ENCODE peak calls at places on chromosomes 1 and 21, in eight cellular contexts. One of them, this sample, is unnamed.
A peak's percentile ranks its signal among the peaks of the same experiment; 100 is the strongest.

GRCh38 chr1:87686137-87686490 is 357.4 kb downstream of the LMO4 start:
- DNase-seq in RCC 7860: no peak
- DNase-seq in SK-N-SH: no peak
- DNase-seq in HAP-1: no peak
- DNase-seq in ACHN: no peak
- DNase-seq in WTC11: no peak
- DNase-seq in left ventricle myocardium inferior: no peak
- DNase-seq in KG1: no peak
- DNase-seq in this sample: no peak

GRCh38 chr1:236451796-236452373 is 57.8 kb downstream of the EDARADD start:
- DNase-seq in RCC 7860: no peak
- DNase-seq in SK-N-SH: peak; percentile 40
- DNase-seq in HAP-1: peak; percentile 57
- DNase-seq in ACHN: peak; percentile 43
- DNase-seq in WTC11: peak; percentile 66
- DNase-seq in left ventricle myocardium inferior: no peak
- DNase-seq in KG1: no peak
- DNase-seq in this sample: peak; percentile 51

GRCh38 chr1:84675106-84675505 is 15.2 kb downstream of the SSX2IP start:
- DNase-seq in RCC 7860: no peak
- DNase-seq in SK-N-SH: no peak
- DNase-seq in HAP-1: no peak
- DNase-seq in ACHN: no peak
- DNase-seq in WTC11: no peak
- DNase-seq in left ventricle myocardium inferior: no peak
- DNase-seq in KG1: no peak
- DNase-seq in this sample: no peak

GRCh38 chr1:6423321-6423999 is 1.1 kb upstream of the ESPN start:
- DNase-seq in RCC 7860: peak; percentile 54
- DNase-seq in SK-N-SH: peak; percentile 81
- DNase-seq in HAP-1: peak; percentile 77
- DNase-seq in ACHN: peak; percentile 60
- DNase-seq in WTC11: peak; percentile 91
- DNase-seq in left ventricle myocardium inferior: no peak
- DNase-seq in KG1: no peak
- DNase-seq in this sample: no peak

GRCh38 chr1:236120725-236121153 is 21.6 kb upstream of the GPR137B start:
- DNase-seq in RCC 7860: no peak
- DNase-seq in SK-N-SH: no peak
- DNase-seq in HAP-1: no peak
- DNase-seq in ACHN: no peak
- DNase-seq in WTC11: no peak
- DNase-seq in left ventricle myocardium inferior: no peak
- DNase-seq in KG1: no peak
- DNase-seq in this sample: no peak

GRCh38 chr1:84143796-84144565 is at the start of gene PRKACB:
- DNase-seq in RCC 7860: no peak
- DNase-seq in SK-N-SH: no peak
- DNase-seq in HAP-1: no peak
- DNase-seq in ACHN: peak; percentile 60
- DNase-seq in WTC11: no peak
- DNase-seq in left ventricle myocardium inferior: no peak
- DNase-seq in KG1: peak; percentile 61
- DNase-seq in this sample: no peak

GRCh38 chr1:207463021-207463420 is 8.9 kb downstream of the CR2 start:
- DNase-seq in RCC 7860: no peak
- DNase-seq in SK-N-SH: no peak
- DNase-seq in HAP-1: no peak
- DNase-seq in ACHN: no peak
- DNase-seq in WTC11: no peak
- DNase-seq in left ventricle myocardium inferior: no peak
- DNase-seq in KG1: no peak
- DNase-seq in this sample: no peak

GRCh38 chr1:37486680-37487618 is 12.6 kb downstream of the ZC3H12A start:
- DNase-seq in RCC 7860: peak; percentile 60
- DNase-seq in SK-N-SH: peak; percentile 83
- DNase-seq in HAP-1: peak; percentile 86
- DNase-seq in ACHN: peak; percentile 56
- DNase-seq in WTC11: peak; percentile 84
- DNase-seq in left ventricle myocardium inferior: peak; percentile 79
- DNase-seq in KG1: peak; percentile 50
- DNase-seq in this sample: peak; percentile 81

GRCh38 chr1:100952104-100952745 is 56.3 kb downstream of the SLC30A7 start:
- DNase-seq in RCC 7860: no peak
- DNase-seq in SK-N-SH: no peak
- DNase-seq in HAP-1: no peak
- DNase-seq in ACHN: no peak
- DNase-seq in WTC11: no peak
- DNase-seq in left ventricle myocardium inferior: no peak
- DNase-seq in KG1: no peak
- DNase-seq in this sample: no peak

GRCh38 chr1:153515504-153516394 is 20.0 kb downstream of the S100A6 start:
- DNase-seq in RCC 7860: no peak
- DNase-seq in SK-N-SH: no peak
- DNase-seq in HAP-1: no peak
- DNase-seq in ACHN: no peak
- DNase-seq in WTC11: no peak
- DNase-seq in left ventricle myocardium inferior: no peak
- DNase-seq in KG1: no peak
- DNase-seq in this sample: no peak

GRCh38 chr21:36751383-36751782 is 52.5 kb downstream of the SIM2 start:
- DNase-seq in RCC 7860: no peak
- DNase-seq in SK-N-SH: no peak
- DNase-seq in HAP-1: no peak
- DNase-seq in ACHN: no peak
- DNase-seq in WTC11: no peak
- DNase-seq in left ventricle myocardium inferior: no peak
- DNase-seq in KG1: no peak
- DNase-seq in this sample: no peak

GRCh38 chr21:45970674-45971486 is 10.7 kb upstream of the COL6A1 start:
- DNase-seq in RCC 7860: no peak
- DNase-seq in SK-N-SH: peak; percentile 90
- DNase-seq in HAP-1: peak; percentile 84
- DNase-seq in ACHN: peak; percentile 34
- DNase-seq in WTC11: peak; percentile 81
- DNase-seq in left ventricle myocardium inferior: peak; percentile 76
- DNase-seq in KG1: peak; percentile 12
- DNase-seq in this sample: no peak

GRCh38 chr1:204754821-204755220 is 69.3 kb upstream of the LRRN2 start:
- DNase-seq in RCC 7860: no peak
- DNase-seq in SK-N-SH: no peak
- DNase-seq in HAP-1: no peak
- DNase-seq in ACHN: no peak
- DNase-seq in WTC11: no peak
- DNase-seq in left ventricle myocardium inferior: no peak
- DNase-seq in KG1: no peak
- DNase-seq in this sample: no peak

GRCh38 chr21:41128981-41129380 is 39.0 kb upstream of the BACE2 start:
- DNase-seq in RCC 7860: no peak
- DNase-seq in SK-N-SH: no peak
- DNase-seq in HAP-1: no peak
- DNase-seq in ACHN: no peak
- DNase-seq in WTC11: no peak
- DNase-seq in left ventricle myocardium inferior: no peak
- DNase-seq in KG1: no peak
- DNase-seq in this sample: no peak

GRCh38 chr21:44576025-44576420 is 2.5 kb downstream of the KRTAP10-4 start:
- DNase-seq in RCC 7860: no peak
- DNase-seq in SK-N-SH: no peak
- DNase-seq in HAP-1: no peak
- DNase-seq in ACHN: no peak
- DNase-seq in WTC11: no peak
- DNase-seq in left ventricle myocardium inferior: no peak
- DNase-seq in KG1: no peak
- DNase-seq in this sample: no peak

GRCh38 chr21:37245151-37245550 is 22.0 kb downstream of the VPS26C start:
- DNase-seq in RCC 7860: no peak
- DNase-seq in SK-N-SH: no peak
- DNase-seq in HAP-1: no peak
- DNase-seq in ACHN: no peak
- DNase-seq in WTC11: peak; percentile 25
- DNase-seq in left ventricle myocardium inferior: no peak
- DNase-seq in KG1: no peak
- DNase-seq in this sample: no peak

GRCh38 chr1:81097860-81098259 is 702.9 kb upstream of the ADGRL2 start:
- DNase-seq in RCC 7860: no peak
- DNase-seq in SK-N-SH: no peak
- DNase-seq in HAP-1: no peak
- DNase-seq in ACHN: no peak
- DNase-seq in WTC11: no peak
- DNase-seq in left ventricle myocardium inferior: no peak
- DNase-seq in KG1: no peak
- DNase-seq in this sample: no peak

GRCh38 chr1:202203238-202204039 is 9.8 kb downstream of the LGR6 start:
- DNase-seq in RCC 7860: no peak
- DNase-seq in SK-N-SH: no peak
- DNase-seq in HAP-1: no peak
- DNase-seq in ACHN: no peak
- DNase-seq in WTC11: no peak
- DNase-seq in left ventricle myocardium inferior: no peak
- DNase-seq in KG1: no peak
- DNase-seq in this sample: no peak

GRCh38 chr21:37868896-37869295 is 47.4 kb downstream of the KCNJ6 start:
- DNase-seq in RCC 7860: peak; percentile 72
- DNase-seq in SK-N-SH: no peak
- DNase-seq in HAP-1: no peak
- DNase-seq in ACHN: peak; percentile 27
- DNase-seq in WTC11: no peak
- DNase-seq in left ventricle myocardium inferior: no peak
- DNase-seq in KG1: no peak
- DNase-seq in this sample: no peak

GRCh38 chr1:72936151-72936740 is 653.9 kb upstream of the NEGR1 start:
- DNase-seq in RCC 7860: no peak
- DNase-seq in SK-N-SH: no peak
- DNase-seq in HAP-1: no peak
- DNase-seq in ACHN: no peak
- DNase-seq in WTC11: no peak
- DNase-seq in left ventricle myocardium inferior: no peak
- DNase-seq in KG1: no peak
- DNase-seq in this sample: no peak

GRCh38 chr1:235881930-235882700 is 15.4 kb upstream of the LYST start:
- DNase-seq in RCC 7860: no peak
- DNase-seq in SK-N-SH: no peak
- DNase-seq in HAP-1: no peak
- DNase-seq in ACHN: no peak
- DNase-seq in WTC11: no peak
- DNase-seq in left ventricle myocardium inferior: no peak
- DNase-seq in KG1: no peak
- DNase-seq in this sample: no peak

GRCh38 chr1:205456383-205456867 is 580 bp upstream of the BLACAT1 start:
- DNase-seq in RCC 7860: no peak
- DNase-seq in SK-N-SH: peak; percentile 59
- DNase-seq in HAP-1: no peak
- DNase-seq in ACHN: no peak
- DNase-seq in WTC11: peak; percentile 61
- DNase-seq in left ventricle myocardium inferior: no peak
- DNase-seq in KG1: no peak
- DNase-seq in this sample: no peak

GRCh38 chr1:205449750-205450443 is 5.9 kb downstream of the BLACAT1 start:
- DNase-seq in RCC 7860: peak; percentile 94
- DNase-seq in SK-N-SH: peak; percentile 52
- DNase-seq in HAP-1: peak; percentile 55
- DNase-seq in ACHN: peak; percentile 86
- DNase-seq in WTC11: peak; percentile 74
- DNase-seq in left ventricle myocardium inferior: no peak
- DNase-seq in KG1: no peak
- DNase-seq in this sample: no peak

GRCh38 chr21:19256934-19257660 is 853.5 kb upstream of the TMPRSS15 start:
- DNase-seq in RCC 7860: no peak
- DNase-seq in SK-N-SH: no peak
- DNase-seq in HAP-1: no peak
- DNase-seq in ACHN: no peak
- DNase-seq in WTC11: no peak
- DNase-seq in left ventricle myocardium inferior: peak; percentile 33
- DNase-seq in KG1: no peak
- DNase-seq in this sample: no peak

GRCh38 chr1:42780176-42780575 is 4.6 kb upstream of the TMEM269 start:
- DNase-seq in RCC 7860: no peak
- DNase-seq in SK-N-SH: no peak
- DNase-seq in HAP-1: no peak
- DNase-seq in ACHN: no peak
- DNase-seq in WTC11: no peak
- DNase-seq in left ventricle myocardium inferior: no peak
- DNase-seq in KG1: no peak
- DNase-seq in this sample: no peak

GRCh38 chr1:162905174-162905573 is 44.2 kb upstream of the CCDC190 start:
- DNase-seq in RCC 7860: no peak
- DNase-seq in SK-N-SH: no peak
- DNase-seq in HAP-1: no peak
- DNase-seq in ACHN: no peak
- DNase-seq in WTC11: no peak
- DNase-seq in left ventricle myocardium inferior: no peak
- DNase-seq in KG1: no peak
- DNase-seq in this sample: no peak

GRCh38 chr21:33395866-33396265 is 7.3 kb upstream of the IFNGR2 start:
- DNase-seq in RCC 7860: peak; percentile 68
- DNase-seq in SK-N-SH: no peak
- DNase-seq in HAP-1: no peak
- DNase-seq in ACHN: peak; percentile 80
- DNase-seq in WTC11: no peak
- DNase-seq in left ventricle myocardium inferior: no peak
- DNase-seq in KG1: no peak
- DNase-seq in this sample: no peak

GRCh38 chr1:108816049-108816882 is 40.6 kb downstream of the AKNAD1 start:
- DNase-seq in RCC 7860: peak; percentile 89
- DNase-seq in SK-N-SH: peak; percentile 76
- DNase-seq in HAP-1: peak; percentile 75
- DNase-seq in ACHN: peak; percentile 77
- DNase-seq in WTC11: peak; percentile 32
- DNase-seq in left ventricle myocardium inferior: peak; percentile 66
- DNase-seq in KG1: no peak
- DNase-seq in this sample: no peak

GRCh38 chr1:172163479-172164215 is 256.8 kb upstream of the C1orf105 start:
- DNase-seq in RCC 7860: peak; percentile 11
- DNase-seq in SK-N-SH: no peak
- DNase-seq in HAP-1: no peak
- DNase-seq in ACHN: peak; percentile 12
- DNase-seq in WTC11: no peak
- DNase-seq in left ventricle myocardium inferior: no peak
- DNase-seq in KG1: no peak
- DNase-seq in this sample: no peak

GRCh38 chr1:24910751-24911650 is 19.1 kb downstream of the RUNX3 start:
- DNase-seq in RCC 7860: peak; percentile 17
- DNase-seq in SK-N-SH: no peak
- DNase-seq in HAP-1: no peak
- DNase-seq in ACHN: no peak
- DNase-seq in WTC11: no peak
- DNase-seq in left ventricle myocardium inferior: no peak
- DNase-seq in KG1: no peak
- DNase-seq in this sample: no peak

GRCh38 chr1:62229932-62230331 is 35.3 kb downstream of the L1TD1 start:
- DNase-seq in RCC 7860: no peak
- DNase-seq in SK-N-SH: peak; percentile 57
- DNase-seq in HAP-1: no peak
- DNase-seq in ACHN: no peak
- DNase-seq in WTC11: no peak
- DNase-seq in left ventricle myocardium inferior: no peak
- DNase-seq in KG1: no peak
- DNase-seq in this sample: no peak

GRCh38 chr1:12551584-12551983 is 66.4 kb downstream of the DHRS3 start:
- DNase-seq in RCC 7860: no peak
- DNase-seq in SK-N-SH: no peak
- DNase-seq in HAP-1: no peak
- DNase-seq in ACHN: no peak
- DNase-seq in WTC11: no peak
- DNase-seq in left ventricle myocardium inferior: no peak
- DNase-seq in KG1: no peak
- DNase-seq in this sample: no peak

GRCh38 chr1:22874785-22875184 is 97.9 kb downstream of the LACTBL1 start:
- DNase-seq in RCC 7860: no peak
- DNase-seq in SK-N-SH: no peak
- DNase-seq in HAP-1: no peak
- DNase-seq in ACHN: no peak
- DNase-seq in WTC11: no peak
- DNase-seq in left ventricle myocardium inferior: no peak
- DNase-seq in KG1: no peak
- DNase-seq in this sample: no peak

GRCh38 chr1:18794066-18794465 is 65.4 kb downstream of the TAS1R2 start:
- DNase-seq in RCC 7860: no peak
- DNase-seq in SK-N-SH: no peak
- DNase-seq in HAP-1: no peak
- DNase-seq in ACHN: no peak
- DNase-seq in WTC11: no peak
- DNase-seq in left ventricle myocardium inferior: no peak
- DNase-seq in KG1: no peak
- DNase-seq in this sample: no peak

This sample was measured in right lobe of liver.